ENCODE peak calls at places on chromosomes 12 and 14, in four cellular contexts. H, E, F and U are unnamed samples.

GRCh38 chr12:3938042-3938544 is 64.9 kb upstream of the PARP11 start:
- DNase-seq in H (no peak), F (no peak), E (no peak), U (no peak)

GRCh38 chr14:21244546-21244945 is 24.7 kb downstream of the HNRNPC start:
- DNase-seq in F (no peak), E (no peak), H (no peak), U (no peak)

GRCh38 chr12:58906917-58907316 is 13.4 kb downstream of the LRIG3 start:
- DNase-seq in H (no peak), E (no peak), F (no peak), U (no peak)

GRCh38 chr12:104718581-104718980 is 239.5 kb downstream of the SLC41A2 start:
- DNase-seq in H (no peak), F (peak), E (no peak), U (peak)

GRCh38 chr14:51674294-51675002 is 22.7 kb downstream of the FRMD6 start:
- DNase-seq in F (no peak), E (no peak), H (no peak), U (no peak)

GRCh38 chr12:26847431-26847830 is 14.4 kb upstream of the ITPR2 start:
- DNase-seq in H (no peak), E (no peak), F (no peak), U (no peak)

GRCh38 chr14:69620211-69620611 is 8.8 kb downstream of the SUSD6 start:
- DNase-seq in E (no peak), F (no peak), H (peak), U (peak)

GRCh38 chr14:103108749-103109207 is 14.3 kb downstream of the EXOC3L4 start:
- DNase-seq in E (no peak), H (no peak), F (peak), U (no peak)

GRCh38 chr12:98499668-98500456 is 15.5 kb upstream of the TMPO start:
- DNase-seq in E (no peak), H (no peak), F (no peak), U (no peak)

GRCh38 chr14:104374718-104375080 is 204.9 kb upstream of the C14orf180 start:
- DNase-seq in F (no peak), H (no peak), E (no peak), U (no peak)

GRCh38 chr12:113931517-113931916 is 34.6 kb downstream of the RBM19 start:
- DNase-seq in H (no peak), E (no peak), F (no peak), U (no peak)

GRCh38 chr12:6852651-6853354 is 853 bp downstream of the USP5 start:
- DNase-seq in F (peak), E (peak), H (peak), U (no peak)

GRCh38 chr14:23929822-23930294 is 23.7 kb upstream of the DHRS4 start:
- DNase-seq in F (peak), H (peak), E (peak), U (peak)

GRCh38 chr12:69821441-69822204 is 3.4 kb upstream of the MYRFL start:
- DNase-seq in H (no peak), F (no peak), E (no peak), U (no peak)

GRCh38 chr14:64444984-64445845 is 20.1 kb upstream of the AKAP5 start:
- DNase-seq in F (peak), H (peak), E (no peak), U (peak)

GRCh38 chr12:56488041-56488955 is at the start of gene GLS2:
- DNase-seq in H (peak), F (peak), E (peak), U (peak)

GRCh38 chr14:30283822-30284446 is 275.0 kb upstream of the G2E3 start:
- DNase-seq in E (no peak), F (no peak), H (no peak), U (peak)

GRCh38 chr12:104317538-104318210 is 14.1 kb downstream of the EID3 start:
- DNase-seq in H (no peak), E (no peak), F (no peak), U (no peak)

GRCh38 chr12:21656931-21657335 is 709 bp downstream of the LDHB start:
- DNase-seq in E (peak), H (peak), F (peak), U (peak)

GRCh38 chr12:130470969-130471368 is 133.3 kb downstream of the PIWIL1 start:
- DNase-seq in H (no peak), F (no peak), E (no peak), U (no peak)

GRCh38 chr12:58455146-58455545 is 465.2 kb downstream of the LRIG3 start:
- DNase-seq in E (no peak), F (no peak), H (no peak), U (no peak)

GRCh38 chr12:54701940-54702592 is 53.9 kb upstream of the DCD start:
- DNase-seq in F (peak), E (no peak), H (peak), U (peak)

GRCh38 chr12:65511134-65511912 is 232.8 kb downstream of the MSRB3 start:
- DNase-seq in H (no peak), E (no peak), F (no peak), U (peak)

GRCh38 chr12:14567311-14568195 is at the start of gene PLBD1:
- DNase-seq in E (peak), F (no peak), H (no peak), U (peak)

GRCh38 chr12:52824741-52825410 is 9.2 kb downstream of the KRT79 start:
- DNase-seq in H (no peak), F (no peak), E (no peak), U (no peak)

GRCh38 chr14:77458249-77458950 is 507 bp downstream of the AHSA1 start:
- DNase-seq in F (peak), E (no peak), H (no peak), U (peak)

GRCh38 chr12:89451876-89452275 is 72.7 kb downstream of the GALNT4 start:
- DNase-seq in E (no peak), F (no peak), H (no peak), U (peak)

GRCh38 chr12:4439736-4440135 is 5.9 kb downstream of the FGF6 start:
- DNase-seq in H (no peak), F (no peak), E (no peak), U (no peak)

GRCh38 chr12:22101749-22102243 is 55.8 kb downstream of the CMAS start:
- DNase-seq in H (no peak), E (peak), F (no peak), U (no peak)

GRCh38 chr12:71954040-71954649 is 15.5 kb downstream of the TPH2 start:
- DNase-seq in E (no peak), F (no peak), H (no peak), U (no peak)

GRCh38 chr12:104536841-104537240 is 80.1 kb downstream of the CHST11 start:
- DNase-seq in H (no peak), E (no peak), F (no peak), U (no peak)

GRCh38 chr12:31118831-31119530 is 45.3 kb downstream of the DDX11 start:
- DNase-seq in H (peak), E (no peak), F (peak), U (peak)

GRCh38 chr14:32038876-32039275 is 38.2 kb upstream of the ARHGAP5 start:
- DNase-seq in F (no peak), E (no peak), H (no peak), U (no peak)

GRCh38 chr14:49992036-49992435 is 99.2 kb downstream of the ARF6 start:
- DNase-seq in H (no peak), F (no peak), E (no peak), U (no peak)

GRCh38 chr12:121741743-121742142 is 29.2 kb downstream of the TMEM120B start:
- DNase-seq in H (no peak), F (no peak), E (no peak), U (no peak)